ENCODE peak calls at places on chromosomes 13 and 19, in six cellular contexts. I is D721Med; V is activated naive CD8-positive, alpha-beta T cell treated with anti-CD3 and anti-CD28 coated beads, Interleukin-2, amount 50 U/mL, for 24 hours; C is astrocyte of the spinal cord; G is dorsolateral prefrontal cortex; F is activated CD4-positive, CD25-positive, alpha-beta regulatory T cell. M is an unnamed sample.
A peak's percentile ranks its signal among the peaks of the same experiment; 100 is the strongest.

GRCh38 chr19:40703029-40703755 is 12.7 kb upstream of the NUMBL start:
- DNase-seq in I (no peak), V (no peak), C (no peak), G (no peak), F (no peak), M (no peak)

GRCh38 chr13:90808838-90809237 is 538.6 kb upstream of the MIR17HG start:
- DNase-seq in I (no peak), V (no peak), C (no peak), G (no peak), F (no peak), M (no peak)

GRCh38 chr13:20353973-20354372 is 121.9 kb upstream of the GJB6 start:
- DNase-seq in I (no peak), V (no peak), C (peak; percentile 57), G (no peak), F (no peak), M (no peak)

GRCh38 chr13:30978981-30979956 is 46.8 kb downstream of the TEX26 start:
- DNase-seq in I (no peak), V (peak; percentile 57), C (no peak), G (peak; percentile 44), F (peak; percentile 3), M (peak; percentile 65)

GRCh38 chr19:54041969-54042606 is 21.6 kb downstream of the VSTM1 start:
- DNase-seq in I (no peak), V (no peak), C (no peak), G (no peak), F (no peak), M (no peak)

GRCh38 chr13:106680796-106681482 is 113.0 kb upstream of the ARGLU1 start:
- DNase-seq in I (no peak), V (no peak), C (no peak), G (peak; percentile 55), F (no peak), M (no peak)

GRCh38 chr13:43934273-43934672 is 54.6 kb downstream of the LACC1 start:
- DNase-seq in I (no peak), V (no peak), C (no peak), G (no peak), F (no peak), M (no peak)

GRCh38 chr19:1624458-1624857 is 19.2 kb upstream of the UQCR11 start:
- DNase-seq in I (peak; percentile 95), V (peak; percentile 65), C (peak; percentile 52), G (peak; percentile 59), F (no peak), M (no peak)

GRCh38 chr19:51296331-51297093 is 14.9 kb upstream of the IGLON5 start:
- DNase-seq in I (no peak), V (no peak), C (no peak), G (no peak), F (no peak), M (no peak)

GRCh38 chr13:50129923-50130685 is 114.9 kb downstream of the KCNRG start:
- DNase-seq in I (no peak), V (peak; percentile 38), C (peak; percentile 54), G (no peak), F (no peak), M (peak; percentile 68)

GRCh38 chr13:105817011-105817410 is 718.5 kb downstream of the EFNB2 start:
- DNase-seq in I (no peak), V (no peak), C (no peak), G (no peak), F (no peak), M (no peak)

GRCh38 chr19:5873617-5874199 is 3.4 kb upstream of the FUT5 start:
- DNase-seq in I (no peak), V (no peak), C (no peak), G (no peak), F (no peak), M (no peak)

GRCh38 chr19:31962565-31962996 is 382.8 kb upstream of the ZNF507 start:
- DNase-seq in I (no peak), V (no peak), C (no peak), G (no peak), F (no peak), M (no peak)

GRCh38 chr13:101298517-101298916 is 117.8 kb downstream of the NALCN start:
- DNase-seq in I (no peak), V (no peak), C (no peak), G (no peak), F (no peak), M (no peak)

GRCh38 chr19:3095375-3096191 is 1.4 kb downstream of the GNA11 start:
- DNase-seq in I (peak; percentile 19), V (peak; percentile 58), C (no peak), G (no peak), F (no peak), M (peak; percentile 39)

GRCh38 chr13:94595943-94596574 is at the start of gene TGDS:
- DNase-seq in I (peak; percentile 64), V (peak; percentile 89), C (peak; percentile 94), G (peak; percentile 92), F (peak; percentile 77), M (peak; percentile 91)

GRCh38 chr13:102757006-102757405 is 16.6 kb downstream of the TEX30 start:
- DNase-seq in I (no peak), V (no peak), C (no peak), G (no peak), F (no peak), M (no peak)

GRCh38 chr13:43720780-43721397 is 65.9 kb downstream of the ENOX1 start:
- DNase-seq in I (no peak), V (no peak), C (peak; percentile 24), G (no peak), F (no peak), M (no peak)

GRCh38 chr13:99085139-99085845 is 107.4 kb upstream of the DOCK9 start:
- DNase-seq in I (no peak), V (no peak), C (no peak), G (no peak), F (no peak), M (no peak)

GRCh38 chr19:15641901-15642491 is 1.3 kb downstream of the CYP4F3 start:
- DNase-seq in I (no peak), V (no peak), C (no peak), G (no peak), F (no peak), M (no peak)

GRCh38 chr19:5432687-5433086 is 22.5 kb upstream of the ZNRF4 start:
- DNase-seq in I (no peak), V (no peak), C (no peak), G (no peak), F (no peak), M (no peak)

GRCh38 chr13:48727252-48728011 is 73.7 kb downstream of the CYSLTR2 start:
- DNase-seq in I (no peak), V (no peak), C (peak; percentile 9), G (no peak), F (no peak), M (no peak)